ENCODE peak calls at places on chromosomes 4 and X, in ten cellular contexts. One of them, this sample, is unnamed.

GRCh38 chr4:152850377-152850776 is 70.6 kb downstream of the ARFIP1 start:
- DNase-seq in myocyte: no peak
- DNase-seq in foreskin fibroblast: peak
- DNase-seq in GM03348: peak
- DNase-seq in SK-N-SH: no peak
- DNase-seq in A172: peak
- DNase-seq in WTC11: peak
- DNase-seq in stimulated activated CD4-positive, alpha-beta T cell treated with anti-CD3 and anti-CD28 coated beads, Interleukin-1b, Interleukin-23, amount 100 ng/mL, for 1 hour: no peak
- DNase-seq in ACHN: peak
- DNase-seq in thoracic aorta: no peak
- DNase-seq in this sample: peak

GRCh38 chr4:932713-933070 is 432 bp downstream of the TMEM175 start:
- DNase-seq in myocyte: no peak
- DNase-seq in ACHN: peak
- DNase-seq in SK-N-SH: peak
- DNase-seq in GM03348: no peak
- DNase-seq in WTC11: no peak
- DNase-seq in foreskin fibroblast: no peak
- DNase-seq in stimulated activated CD4-positive, alpha-beta T cell treated with anti-CD3 and anti-CD28 coated beads, Interleukin-1b, Interleukin-23, amount 100 ng/mL, for 1 hour: no peak
- DNase-seq in thoracic aorta: no peak
- DNase-seq in A172: peak
- DNase-seq in this sample: no peak

GRCh38 chrX:24498975-24499374 is 33.9 kb downstream of the PDK3 start:
- DNase-seq in myocyte: peak
- DNase-seq in ACHN: peak
- DNase-seq in GM03348: peak
- DNase-seq in SK-N-SH: peak
- DNase-seq in A172: peak
- DNase-seq in stimulated activated CD4-positive, alpha-beta T cell treated with anti-CD3 and anti-CD28 coated beads, Interleukin-1b, Interleukin-23, amount 100 ng/mL, for 1 hour: no peak
- DNase-seq in thoracic aorta: no peak
- DNase-seq in foreskin fibroblast: peak
- DNase-seq in WTC11: no peak
- DNase-seq in this sample: no peak

GRCh38 chr4:19051751-19052296 is 1030.3 kb upstream of the LCORL start:
- DNase-seq in foreskin fibroblast: peak
- DNase-seq in GM03348: no peak
- DNase-seq in stimulated activated CD4-positive, alpha-beta T cell treated with anti-CD3 and anti-CD28 coated beads, Interleukin-1b, Interleukin-23, amount 100 ng/mL, for 1 hour: no peak
- DNase-seq in myocyte: no peak
- DNase-seq in WTC11: no peak
- DNase-seq in thoracic aorta: no peak
- DNase-seq in ACHN: no peak
- DNase-seq in SK-N-SH: no peak
- DNase-seq in A172: no peak
- DNase-seq in this sample: no peak

GRCh38 chr4:88843067-88843723 is 145.6 kb upstream of the NAP1L5 start:
- DNase-seq in myocyte: no peak
- DNase-seq in WTC11: no peak
- DNase-seq in GM03348: no peak
- DNase-seq in ACHN: no peak
- DNase-seq in thoracic aorta: no peak
- DNase-seq in stimulated activated CD4-positive, alpha-beta T cell treated with anti-CD3 and anti-CD28 coated beads, Interleukin-1b, Interleukin-23, amount 100 ng/mL, for 1 hour: no peak
- DNase-seq in foreskin fibroblast: peak
- DNase-seq in SK-N-SH: no peak
- DNase-seq in A172: no peak
- DNase-seq in this sample: no peak

GRCh38 chr4:11691236-11691635 is 262.5 kb upstream of the HS3ST1 start:
- DNase-seq in thoracic aorta: no peak
- DNase-seq in foreskin fibroblast: no peak
- DNase-seq in WTC11: no peak
- DNase-seq in GM03348: no peak
- DNase-seq in myocyte: no peak
- DNase-seq in A172: no peak
- DNase-seq in SK-N-SH: no peak
- DNase-seq in ACHN: no peak
- DNase-seq in stimulated activated CD4-positive, alpha-beta T cell treated with anti-CD3 and anti-CD28 coated beads, Interleukin-1b, Interleukin-23, amount 100 ng/mL, for 1 hour: no peak
- DNase-seq in this sample: no peak

GRCh38 chr4:33104190-33104773 is 2384.1 kb downstream of the PCDH7 start:
- DNase-seq in GM03348: no peak
- DNase-seq in WTC11: no peak
- DNase-seq in A172: no peak
- DNase-seq in foreskin fibroblast: no peak
- DNase-seq in ACHN: no peak
- DNase-seq in myocyte: peak
- DNase-seq in SK-N-SH: no peak
- DNase-seq in stimulated activated CD4-positive, alpha-beta T cell treated with anti-CD3 and anti-CD28 coated beads, Interleukin-1b, Interleukin-23, amount 100 ng/mL, for 1 hour: no peak
- DNase-seq in thoracic aorta: no peak
- DNase-seq in this sample: no peak

GRCh38 chr4:123869517-123870282 is 473.1 kb downstream of the SPRY1 start:
- DNase-seq in foreskin fibroblast: no peak
- DNase-seq in ACHN: no peak
- DNase-seq in A172: no peak
- DNase-seq in thoracic aorta: no peak
- DNase-seq in SK-N-SH: no peak
- DNase-seq in WTC11: no peak
- DNase-seq in stimulated activated CD4-positive, alpha-beta T cell treated with anti-CD3 and anti-CD28 coated beads, Interleukin-1b, Interleukin-23, amount 100 ng/mL, for 1 hour: no peak
- DNase-seq in myocyte: peak
- DNase-seq in GM03348: no peak
- DNase-seq in this sample: no peak

GRCh38 chrX:24479924-24480722 is 15.0 kb downstream of the PDK3 start:
- DNase-seq in thoracic aorta: no peak
- DNase-seq in SK-N-SH: no peak
- DNase-seq in WTC11: no peak
- DNase-seq in foreskin fibroblast: no peak
- DNase-seq in myocyte: no peak
- DNase-seq in A172: peak
- DNase-seq in stimulated activated CD4-positive, alpha-beta T cell treated with anti-CD3 and anti-CD28 coated beads, Interleukin-1b, Interleukin-23, amount 100 ng/mL, for 1 hour: peak
- DNase-seq in GM03348: no peak
- DNase-seq in ACHN: no peak
- DNase-seq in this sample: no peak

GRCh38 chr4:169201144-169202124 is 69.3 kb downstream of the SH3RF1 start:
- DNase-seq in WTC11: no peak
- DNase-seq in GM03348: no peak
- DNase-seq in thoracic aorta: no peak
- DNase-seq in SK-N-SH: no peak
- DNase-seq in stimulated activated CD4-positive, alpha-beta T cell treated with anti-CD3 and anti-CD28 coated beads, Interleukin-1b, Interleukin-23, amount 100 ng/mL, for 1 hour: no peak
- DNase-seq in myocyte: no peak
- DNase-seq in ACHN: no peak
- DNase-seq in foreskin fibroblast: no peak
- DNase-seq in A172: no peak
- DNase-seq in this sample: no peak

GRCh38 chr4:4387531-4388311 is 819 bp downstream of the NSG1 start:
- DNase-seq in thoracic aorta: no peak
- DNase-seq in WTC11: peak
- DNase-seq in stimulated activated CD4-positive, alpha-beta T cell treated with anti-CD3 and anti-CD28 coated beads, Interleukin-1b, Interleukin-23, amount 100 ng/mL, for 1 hour: no peak
- DNase-seq in foreskin fibroblast: no peak
- DNase-seq in A172: no peak
- DNase-seq in ACHN: no peak
- DNase-seq in myocyte: no peak
- DNase-seq in GM03348: no peak
- DNase-seq in SK-N-SH: peak
- DNase-seq in this sample: no peak

GRCh38 chrX:70755850-70756249 is 152.7 kb downstream of the TEX11 start:
- DNase-seq in SK-N-SH: no peak
- DNase-seq in stimulated activated CD4-positive, alpha-beta T cell treated with anti-CD3 and anti-CD28 coated beads, Interleukin-1b, Interleukin-23, amount 100 ng/mL, for 1 hour: peak
- DNase-seq in A172: no peak
- DNase-seq in thoracic aorta: no peak
- DNase-seq in ACHN: no peak
- DNase-seq in myocyte: no peak
- DNase-seq in GM03348: no peak
- DNase-seq in foreskin fibroblast: no peak
- DNase-seq in WTC11: peak
- DNase-seq in this sample: no peak

GRCh38 chr4:112120021-112120420 is 25.2 kb upstream of the FAM241A start:
- DNase-seq in foreskin fibroblast: no peak
- DNase-seq in stimulated activated CD4-positive, alpha-beta T cell treated with anti-CD3 and anti-CD28 coated beads, Interleukin-1b, Interleukin-23, amount 100 ng/mL, for 1 hour: no peak
- DNase-seq in thoracic aorta: no peak
- DNase-seq in GM03348: no peak
- DNase-seq in ACHN: no peak
- DNase-seq in myocyte: no peak
- DNase-seq in SK-N-SH: no peak
- DNase-seq in A172: no peak
- DNase-seq in WTC11: no peak
- DNase-seq in this sample: no peak

GRCh38 chr4:74166823-74167222 is 8.9 kb downstream of the MTHFD2L start:
- DNase-seq in myocyte: no peak
- DNase-seq in foreskin fibroblast: no peak
- DNase-seq in thoracic aorta: no peak
- DNase-seq in GM03348: no peak
- DNase-seq in stimulated activated CD4-positive, alpha-beta T cell treated with anti-CD3 and anti-CD28 coated beads, Interleukin-1b, Interleukin-23, amount 100 ng/mL, for 1 hour: no peak
- DNase-seq in A172: no peak
- DNase-seq in ACHN: no peak
- DNase-seq in SK-N-SH: no peak
- DNase-seq in WTC11: no peak
- DNase-seq in this sample: no peak

GRCh38 chrX:150196300-150196699 is 166.8 kb upstream of the MAMLD1 start:
- DNase-seq in foreskin fibroblast: no peak
- DNase-seq in stimulated activated CD4-positive, alpha-beta T cell treated with anti-CD3 and anti-CD28 coated beads, Interleukin-1b, Interleukin-23, amount 100 ng/mL, for 1 hour: no peak
- DNase-seq in ACHN: no peak
- DNase-seq in thoracic aorta: no peak
- DNase-seq in GM03348: no peak
- DNase-seq in WTC11: no peak
- DNase-seq in SK-N-SH: no peak
- DNase-seq in myocyte: no peak
- DNase-seq in A172: no peak
- DNase-seq in this sample: no peak

GRCh38 chrX:118164138-118164537 is 47.5 kb upstream of the KLHL13 start:
- DNase-seq in A172: peak
- DNase-seq in SK-N-SH: no peak
- DNase-seq in myocyte: no peak
- DNase-seq in GM03348: no peak
- DNase-seq in stimulated activated CD4-positive, alpha-beta T cell treated with anti-CD3 and anti-CD28 coated beads, Interleukin-1b, Interleukin-23, amount 100 ng/mL, for 1 hour: no peak
- DNase-seq in ACHN: no peak
- DNase-seq in thoracic aorta: no peak
- DNase-seq in foreskin fibroblast: peak
- DNase-seq in WTC11: no peak
- DNase-seq in this sample: no peak

GRCh38 chrX:151753313-151754041 is 18.9 kb downstream of the CNGA2 start:
- DNase-seq in SK-N-SH: peak
- DNase-seq in foreskin fibroblast: peak
- DNase-seq in stimulated activated CD4-positive, alpha-beta T cell treated with anti-CD3 and anti-CD28 coated beads, Interleukin-1b, Interleukin-23, amount 100 ng/mL, for 1 hour: no peak
- DNase-seq in A172: peak
- DNase-seq in thoracic aorta: no peak
- DNase-seq in ACHN: peak
- DNase-seq in myocyte: peak
- DNase-seq in WTC11: peak
- DNase-seq in GM03348: peak
- DNase-seq in this sample: peak